ENCODE peak calls at places on chromosome 18, in six cellular contexts. H, V, Z, Y, A and S are unnamed samples.

GRCh38 chr18:10419420-10420103 is 34.9 kb upstream of the APCDD1 start:
- DNase-seq in Y (no peak), H (no peak), A (no peak), Z (no peak), V (no peak), S (no peak)

GRCh38 chr18:70382032-70382431 is 93.2 kb downstream of the SOCS6 start:
- DNase-seq in Z (no peak), H (no peak), V (no peak), Y (no peak), A (no peak), S (no peak)

GRCh38 chr18:39314595-39314994 is 1749.0 kb upstream of the CELF4 start:
- DNase-seq in Y (no peak), V (no peak), A (no peak), Z (no peak), H (no peak), S (no peak)

GRCh38 chr18:71068338-71068737 is 779.5 kb downstream of the SOCS6 start:
- DNase-seq in Y (no peak), H (no peak), V (no peak), A (no peak), Z (no peak), S (no peak)

GRCh38 chr18:45056907-45057306 is 376.2 kb downstream of the SETBP1 start:
- DNase-seq in V (no peak), A (no peak), Y (no peak), H (no peak), Z (no peak), S (no peak)

GRCh38 chr18:58512161-58512581 is 116.7 kb downstream of the ALPK2 start:
- DNase-seq in H (no peak), Z (no peak), V (no peak), A (no peak), Y (no peak), S (no peak)

GRCh38 chr18:54805571-54806334 is 22.5 kb upstream of the RAB27B start:
- DNase-seq in Y (no peak), Z (no peak), A (no peak), H (no peak), V (no peak), S (no peak)

GRCh38 chr18:12770469-12771219 is 67.8 kb downstream of the PSMG2 start:
- DNase-seq in Z (no peak), A (no peak), Y (no peak), V (no peak), H (peak), S (no peak)

GRCh38 chr18:37457754-37458153 is 107.8 kb downstream of the CELF4 start:
- DNase-seq in V (no peak), A (no peak), Z (no peak), Y (no peak), H (no peak), S (no peak)

GRCh38 chr18:58915006-58915799 is 50.5 kb downstream of the ZNF532 start:
- DNase-seq in Z (no peak), Y (no peak), V (no peak), H (no peak), A (no peak), S (no peak)

GRCh38 chr18:8787764-8788163 is 82.4 kb downstream of the MTCL1 start:
- DNase-seq in Z (no peak), V (no peak), Y (no peak), A (no peak), H (no peak), S (no peak)

GRCh38 chr18:70373062-70373519 is 84.2 kb downstream of the SOCS6 start:
- DNase-seq in V (no peak), Y (no peak), H (no peak), A (no peak), Z (no peak), S (no peak)

GRCh38 chr18:70380915-70381896 is 92.4 kb downstream of the SOCS6 start:
- DNase-seq in Z (no peak), A (peak), H (no peak), Y (peak), V (no peak), S (peak)

GRCh38 chr18:42773870-42774269 is 341.6 kb downstream of the RIT2 start:
- DNase-seq in Z (no peak), H (no peak), Y (no peak), V (no peak), A (no peak), S (no peak)

GRCh38 chr18:33596178-33596854 is 18.3 kb downstream of the ASXL3 start:
- DNase-seq in Y (peak), H (no peak), Z (no peak), A (no peak), V (no peak), S (no peak)

GRCh38 chr18:66497351-66497750 is 106.5 kb downstream of the CDH19 start:
- DNase-seq in Y (no peak), V (no peak), Z (no peak), A (no peak), H (no peak), S (no peak)

GRCh38 chr18:75067996-75068645 is 140.8 kb downstream of the PTGR3 start:
- DNase-seq in H (no peak), V (no peak), Z (no peak), A (no peak), Y (no peak), S (no peak)

GRCh38 chr18:41265047-41265446 is 690.0 kb upstream of the PIK3C3 start:
- DNase-seq in Z (no peak), A (no peak), Y (no peak), V (no peak), H (no peak), S (no peak)

GRCh38 chr18:33923980-33924379 is 300.7 kb downstream of the NOL4 start:
- DNase-seq in Y (peak), V (no peak), H (no peak), Z (no peak), A (no peak), S (no peak)

GRCh38 chr18:26806224-26806623 is 59.3 kb downstream of the AQP4 start:
- DNase-seq in Z (no peak), V (no peak), H (no peak), A (no peak), Y (no peak), S (no peak)

GRCh38 chr18:27887711-27888495 is 289.0 kb downstream of the CDH2 start:
- DNase-seq in H (no peak), V (no peak), Y (no peak), Z (no peak), A (no peak), S (no peak)

GRCh38 chr18:11989966-11990380 is 8.7 kb downstream of the IMPA2 start:
- DNase-seq in Y (peak), V (no peak), Z (no peak), A (no peak), H (no peak), S (no peak)

GRCh38 chr18:49886891-49887764 is 73.8 kb upstream of the ACAA2 start:
- DNase-seq in Z (no peak), A (no peak), V (no peak), H (no peak), Y (no peak), S (no peak)

GRCh38 chr18:33114749-33115148 is 325.8 kb downstream of the CCDC178 start:
- DNase-seq in H (no peak), A (no peak), Y (no peak), V (no peak), Z (no peak), S (no peak)

GRCh38 chr18:15005313-15006130 is 257.6 kb downstream of the ANKRD30B start:
- DNase-seq in A (no peak), Y (no peak), V (no peak), H (no peak), Z (no peak), S (no peak)

GRCh38 chr18:37717098-37717497 is 151.5 kb upstream of the CELF4 start:
- DNase-seq in V (no peak), H (no peak), Y (no peak), A (no peak), Z (no peak), S (no peak)

GRCh38 chr18:56575819-56576663 is 62.4 kb downstream of the TXNL1 start:
- DNase-seq in A (peak), V (no peak), Z (peak), Y (peak), H (no peak), S (no peak)

GRCh38 chr18:35841283-35841682 is 131.2 kb upstream of the RMP24 start:
- DNase-seq in A (no peak), Y (no peak), V (no peak), Z (peak), H (no peak), S (no peak)